ENCODE peak calls at places on chromosomes 13 and 19, in seven cellular contexts. Z is HCEC 1CT; H is thoracic aorta; D is stimulated activated naive CD8-positive, alpha-beta T cell treated with anti-CD3 and anti-CD28 coated beads, Interleukin-15, amount 100 ng/mL, for 72 hours; F is AG09319; R is heart right ventricle; C is germinal center. T is an unnamed sample.

GRCh38 chr13:49240017-49240416 is 7.7 kb upstream of the CDADC1 start:
- DNase-seq in D (peak), R (no peak), H (no peak), F (no peak), C (peak), Z (peak), T (peak)

GRCh38 chr13:42275506-42275905 is 3.6 kb downstream of the AKAP11 start:
- DNase-seq in F (no peak), Z (no peak), H (no peak), R (no peak), D (peak), C (no peak), T (no peak)

GRCh38 chr13:36819811-36820140 is 754 bp downstream of the RFXAP start:
- DNase-seq in D (peak), H (no peak), C (no peak), R (no peak), Z (no peak), F (no peak), T (peak)

GRCh38 chr19:50688766-50689165 is 30.8 kb downstream of the SHANK1 start:
- DNase-seq in D (no peak), R (no peak), C (no peak), F (no peak), H (no peak), Z (no peak), T (no peak)

GRCh38 chr13:33207616-33207964 is 78.0 kb downstream of the STARD13 start:
- DNase-seq in H (no peak), C (no peak), F (peak), Z (peak), R (no peak), D (no peak), T (peak)

GRCh38 chr13:46184277-46184699 is 2.3 kb upstream of the LCP1 start:
- DNase-seq in R (peak), D (peak), Z (peak), H (no peak), F (no peak), C (peak), T (peak)

GRCh38 chr13:84645196-84646071 is 763.2 kb upstream of the SLITRK1 start:
- DNase-seq in Z (peak), C (no peak), D (no peak), F (peak), R (no peak), H (no peak), T (peak)

GRCh38 chr13:54890976-54891375 is 1862.4 kb downstream of the OLFM4 start:
- DNase-seq in C (no peak), R (no peak), D (no peak), H (no peak), F (no peak), Z (no peak), T (no peak)

GRCh38 chr19:35903550-35904179 is 1.3 kb downstream of the HCST start:
- DNase-seq in R (peak), F (no peak), Z (peak), C (peak), H (no peak), D (peak), T (peak)

GRCh38 chr19:50547385-50548190 is 20.6 kb downstream of the LRRC4B start:
- DNase-seq in Z (no peak), F (no peak), C (no peak), D (no peak), R (no peak), H (no peak), T (no peak)

GRCh38 chr19:6362024-6362344 is 653 bp downstream of the CLPP start:
- DNase-seq in F (no peak), D (no peak), H (no peak), C (no peak), Z (peak), R (no peak), T (no peak)

GRCh38 chr13:80274643-80275042 is 66.3 kb downstream of the SPRY2 start:
- DNase-seq in F (no peak), R (no peak), C (no peak), Z (no peak), H (no peak), D (no peak), T (no peak)

GRCh38 chr13:85590231-85590931 is 208.8 kb downstream of the SLITRK6 start:
- DNase-seq in C (no peak), Z (no peak), F (no peak), D (no peak), H (no peak), R (no peak), T (peak)

GRCh38 chr19:46205183-46205984 is 24.2 kb upstream of the IGFL1 start:
- DNase-seq in C (no peak), H (no peak), D (no peak), Z (no peak), R (no peak), F (no peak), T (no peak)

GRCh38 chr19:49102303-49102702 is 11.9 kb upstream of the LIN7B start:
- DNase-seq in C (no peak), H (no peak), Z (no peak), D (no peak), R (no peak), F (no peak), T (no peak)

GRCh38 chr13:98393873-98394272 is 183.0 kb downstream of the STK24 start:
- DNase-seq in H (no peak), R (no peak), D (no peak), F (no peak), Z (no peak), C (no peak), T (no peak)

GRCh38 chr19:8004001-8004400 is 1.4 kb downstream of the ELAVL1 start:
- DNase-seq in D (no peak), R (no peak), H (no peak), C (no peak), F (no peak), Z (no peak), T (no peak)